ENCODE peak calls at places on chromosomes 12 and 14, in ten cellular contexts. One of them, this sample, is unnamed.

GRCh38 chr12:46049665-46050064 is 59.3 kb upstream of the SCAF11 start:
- DNase-seq in T follicular helper cell: no peak
- DNase-seq in left lung: no peak
- DNase-seq in aorta: no peak
- DNase-seq in A172: no peak
- DNase-seq in fibroblast of the aortic adventitia: no peak
- DNase-seq in progenitor cell of endocrine pancreas: no peak
- DNase-seq in NCI-H510A: no peak
- DNase-seq in stimulated activated CD4-positive, alpha-beta T cell treated with anti-CD3 and anti-CD28 coated beads, Interleukin-2, amount 100 ng/mL, for 24 hours: no peak
- DNase-seq in NCI-H774: no peak
- DNase-seq in this sample: no peak

GRCh38 chr14:66281036-66281776 is 205.0 kb upstream of the CCDC196 start:
- DNase-seq in progenitor cell of endocrine pancreas: no peak
- DNase-seq in A172: no peak
- DNase-seq in NCI-H774: no peak
- DNase-seq in aorta: peak
- DNase-seq in T follicular helper cell: no peak
- DNase-seq in NCI-H510A: no peak
- DNase-seq in stimulated activated CD4-positive, alpha-beta T cell treated with anti-CD3 and anti-CD28 coated beads, Interleukin-2, amount 100 ng/mL, for 24 hours: no peak
- DNase-seq in left lung: no peak
- DNase-seq in fibroblast of the aortic adventitia: peak
- DNase-seq in this sample: no peak

GRCh38 chr12:103326190-103326589 is 169.6 kb downstream of the C12orf42 start:
- DNase-seq in aorta: no peak
- DNase-seq in NCI-H774: no peak
- DNase-seq in A172: no peak
- DNase-seq in progenitor cell of endocrine pancreas: no peak
- DNase-seq in stimulated activated CD4-positive, alpha-beta T cell treated with anti-CD3 and anti-CD28 coated beads, Interleukin-2, amount 100 ng/mL, for 24 hours: no peak
- DNase-seq in fibroblast of the aortic adventitia: no peak
- DNase-seq in T follicular helper cell: no peak
- DNase-seq in NCI-H510A: no peak
- DNase-seq in left lung: no peak
- DNase-seq in this sample: no peak

GRCh38 chr14:77083082-77083481 is 15.0 kb upstream of the CIPC start:
- DNase-seq in NCI-H774: no peak
- DNase-seq in NCI-H510A: no peak
- DNase-seq in progenitor cell of endocrine pancreas: no peak
- DNase-seq in A172: no peak
- DNase-seq in fibroblast of the aortic adventitia: no peak
- DNase-seq in left lung: no peak
- DNase-seq in aorta: no peak
- DNase-seq in stimulated activated CD4-positive, alpha-beta T cell treated with anti-CD3 and anti-CD28 coated beads, Interleukin-2, amount 100 ng/mL, for 24 hours: no peak
- DNase-seq in T follicular helper cell: no peak
- DNase-seq in this sample: no peak

GRCh38 chr12:6253278-6253677 is 53.1 kb downstream of the CD9 start:
- DNase-seq in fibroblast of the aortic adventitia: no peak
- DNase-seq in T follicular helper cell: no peak
- DNase-seq in NCI-H510A: no peak
- DNase-seq in NCI-H774: no peak
- DNase-seq in A172: no peak
- DNase-seq in progenitor cell of endocrine pancreas: no peak
- DNase-seq in stimulated activated CD4-positive, alpha-beta T cell treated with anti-CD3 and anti-CD28 coated beads, Interleukin-2, amount 100 ng/mL, for 24 hours: no peak
- DNase-seq in aorta: peak
- DNase-seq in left lung: no peak
- DNase-seq in this sample: no peak

GRCh38 chr12:42076976-42077375 is 67.7 kb downstream of the GXYLT1 start:
- DNase-seq in A172: no peak
- DNase-seq in NCI-H774: no peak
- DNase-seq in T follicular helper cell: no peak
- DNase-seq in NCI-H510A: no peak
- DNase-seq in aorta: no peak
- DNase-seq in fibroblast of the aortic adventitia: no peak
- DNase-seq in progenitor cell of endocrine pancreas: no peak
- DNase-seq in stimulated activated CD4-positive, alpha-beta T cell treated with anti-CD3 and anti-CD28 coated beads, Interleukin-2, amount 100 ng/mL, for 24 hours: no peak
- DNase-seq in left lung: no peak
- DNase-seq in this sample: no peak

GRCh38 chr12:101713059-101713682 is 15.7 kb downstream of the CHPT1 start:
- DNase-seq in left lung: peak
- DNase-seq in T follicular helper cell: no peak
- DNase-seq in NCI-H510A: no peak
- DNase-seq in progenitor cell of endocrine pancreas: no peak
- DNase-seq in aorta: peak
- DNase-seq in NCI-H774: no peak
- DNase-seq in fibroblast of the aortic adventitia: peak
- DNase-seq in stimulated activated CD4-positive, alpha-beta T cell treated with anti-CD3 and anti-CD28 coated beads, Interleukin-2, amount 100 ng/mL, for 24 hours: no peak
- DNase-seq in A172: no peak
- DNase-seq in this sample: no peak

GRCh38 chr12:14289596-14289995 is 75.9 kb upstream of the ATF7IP start:
- DNase-seq in aorta: no peak
- DNase-seq in fibroblast of the aortic adventitia: no peak
- DNase-seq in NCI-H774: no peak
- DNase-seq in NCI-H510A: no peak
- DNase-seq in T follicular helper cell: no peak
- DNase-seq in left lung: no peak
- DNase-seq in stimulated activated CD4-positive, alpha-beta T cell treated with anti-CD3 and anti-CD28 coated beads, Interleukin-2, amount 100 ng/mL, for 24 hours: no peak
- DNase-seq in progenitor cell of endocrine pancreas: no peak
- DNase-seq in A172: no peak
- DNase-seq in this sample: no peak

GRCh38 chr12:118377891-118378470 is 1.6 kb downstream of the SUDS3 start:
- DNase-seq in aorta: peak
- DNase-seq in progenitor cell of endocrine pancreas: peak
- DNase-seq in fibroblast of the aortic adventitia: peak
- DNase-seq in T follicular helper cell: peak
- DNase-seq in left lung: no peak
- DNase-seq in A172: peak
- DNase-seq in NCI-H510A: no peak
- DNase-seq in stimulated activated CD4-positive, alpha-beta T cell treated with anti-CD3 and anti-CD28 coated beads, Interleukin-2, amount 100 ng/mL, for 24 hours: peak
- DNase-seq in NCI-H774: peak
- DNase-seq in this sample: peak

GRCh38 chr12:3552726-3553045 is 61.7 kb downstream of the PRMT8 start:
- DNase-seq in progenitor cell of endocrine pancreas: no peak
- DNase-seq in A172: no peak
- DNase-seq in stimulated activated CD4-positive, alpha-beta T cell treated with anti-CD3 and anti-CD28 coated beads, Interleukin-2, amount 100 ng/mL, for 24 hours: no peak
- DNase-seq in fibroblast of the aortic adventitia: no peak
- DNase-seq in T follicular helper cell: no peak
- DNase-seq in left lung: no peak
- DNase-seq in aorta: no peak
- DNase-seq in NCI-H774: no peak
- DNase-seq in NCI-H510A: no peak
- DNase-seq in this sample: no peak

GRCh38 chr14:93961610-93962009 is 14.8 kb downstream of the ASB2 start:
- DNase-seq in progenitor cell of endocrine pancreas: no peak
- DNase-seq in aorta: no peak
- DNase-seq in A172: no peak
- DNase-seq in stimulated activated CD4-positive, alpha-beta T cell treated with anti-CD3 and anti-CD28 coated beads, Interleukin-2, amount 100 ng/mL, for 24 hours: no peak
- DNase-seq in NCI-H774: no peak
- DNase-seq in NCI-H510A: no peak
- DNase-seq in left lung: no peak
- DNase-seq in T follicular helper cell: no peak
- DNase-seq in fibroblast of the aortic adventitia: no peak
- DNase-seq in this sample: no peak

This sample was measured in GOT3.